ENCODE peak calls at places on chromosomes 5 and 9, in ten cellular contexts. One of them, this sample, is unnamed.

GRCh38 chr9:26264709-26265601 is 586.7 kb upstream of the TUSC1 start:
- DNase-seq in CD4-positive, alpha-beta T cell: no peak
- DNase-seq in caudate nucleus: no peak
- DNase-seq in mesendoderm: peak
- DNase-seq in hepatocyte: peak
- DNase-seq in PC-9: peak
- DNase-seq in heart right ventricle: no peak
- DNase-seq in SK-N-SH: no peak
- DNase-seq in SK-N-MC: no peak
- DNase-seq in lower lobe of right lung: no peak
- DNase-seq in this sample: no peak

GRCh38 chr5:31054436-31054835 is 139.1 kb upstream of the CDH6 start:
- DNase-seq in hepatocyte: peak
- DNase-seq in CD4-positive, alpha-beta T cell: no peak
- DNase-seq in SK-N-MC: no peak
- DNase-seq in PC-9: peak
- DNase-seq in SK-N-SH: no peak
- DNase-seq in heart right ventricle: no peak
- DNase-seq in caudate nucleus: no peak
- DNase-seq in lower lobe of right lung: no peak
- DNase-seq in mesendoderm: no peak
- DNase-seq in this sample: no peak

GRCh38 chr5:73564644-73565165 is 734 bp downstream of the ANKRA2 start:
- DNase-seq in PC-9: no peak
- DNase-seq in hepatocyte: no peak
- DNase-seq in SK-N-SH: peak
- DNase-seq in heart right ventricle: no peak
- DNase-seq in caudate nucleus: no peak
- DNase-seq in lower lobe of right lung: no peak
- DNase-seq in mesendoderm: peak
- DNase-seq in SK-N-MC: no peak
- DNase-seq in CD4-positive, alpha-beta T cell: no peak
- DNase-seq in this sample: no peak

GRCh38 chr5:146751781-146752401 is 126.7 kb downstream of the PPP2R2B start:
- DNase-seq in SK-N-SH: no peak
- DNase-seq in SK-N-MC: no peak
- DNase-seq in PC-9: no peak
- DNase-seq in heart right ventricle: no peak
- DNase-seq in hepatocyte: no peak
- DNase-seq in caudate nucleus: no peak
- DNase-seq in mesendoderm: no peak
- DNase-seq in lower lobe of right lung: no peak
- DNase-seq in CD4-positive, alpha-beta T cell: peak
- DNase-seq in this sample: no peak

GRCh38 chr5:115170128-115170923 is 618 bp upstream of the TRIM36 start:
- DNase-seq in SK-N-MC: no peak
- DNase-seq in lower lobe of right lung: peak
- DNase-seq in SK-N-SH: peak
- DNase-seq in hepatocyte: no peak
- DNase-seq in caudate nucleus: no peak
- DNase-seq in PC-9: no peak
- DNase-seq in heart right ventricle: no peak
- DNase-seq in CD4-positive, alpha-beta T cell: no peak
- DNase-seq in mesendoderm: no peak
- DNase-seq in this sample: no peak

GRCh38 chr9:36779582-36779981 is 206.9 kb downstream of the MELK start:
- DNase-seq in lower lobe of right lung: no peak
- DNase-seq in caudate nucleus: no peak
- DNase-seq in PC-9: no peak
- DNase-seq in CD4-positive, alpha-beta T cell: no peak
- DNase-seq in mesendoderm: no peak
- DNase-seq in heart right ventricle: no peak
- DNase-seq in SK-N-SH: no peak
- DNase-seq in SK-N-MC: no peak
- DNase-seq in hepatocyte: no peak
- DNase-seq in this sample: no peak

GRCh38 chr9:75111019-75111622 is 22.8 kb downstream of the OSTF1 start:
- DNase-seq in SK-N-MC: no peak
- DNase-seq in heart right ventricle: no peak
- DNase-seq in SK-N-SH: no peak
- DNase-seq in caudate nucleus: no peak
- DNase-seq in CD4-positive, alpha-beta T cell: no peak
- DNase-seq in hepatocyte: peak
- DNase-seq in mesendoderm: no peak
- DNase-seq in PC-9: peak
- DNase-seq in lower lobe of right lung: no peak
- DNase-seq in this sample: peak

GRCh38 chr9:114093761-114094505 is 5.2 kb downstream of the KIF12 start:
- DNase-seq in mesendoderm: no peak
- DNase-seq in PC-9: no peak
- DNase-seq in lower lobe of right lung: no peak
- DNase-seq in SK-N-MC: no peak
- DNase-seq in caudate nucleus: no peak
- DNase-seq in SK-N-SH: no peak
- DNase-seq in heart right ventricle: no peak
- DNase-seq in hepatocyte: no peak
- DNase-seq in CD4-positive, alpha-beta T cell: no peak
- DNase-seq in this sample: no peak

GRCh38 chr9:133855802-133856592 is 117.8 kb upstream of the SARDH start:
- DNase-seq in SK-N-SH: no peak
- DNase-seq in lower lobe of right lung: peak
- DNase-seq in CD4-positive, alpha-beta T cell: no peak
- DNase-seq in caudate nucleus: no peak
- DNase-seq in PC-9: peak
- DNase-seq in heart right ventricle: no peak
- DNase-seq in SK-N-MC: no peak
- DNase-seq in mesendoderm: no peak
- DNase-seq in hepatocyte: peak
- DNase-seq in this sample: no peak

DNA sequence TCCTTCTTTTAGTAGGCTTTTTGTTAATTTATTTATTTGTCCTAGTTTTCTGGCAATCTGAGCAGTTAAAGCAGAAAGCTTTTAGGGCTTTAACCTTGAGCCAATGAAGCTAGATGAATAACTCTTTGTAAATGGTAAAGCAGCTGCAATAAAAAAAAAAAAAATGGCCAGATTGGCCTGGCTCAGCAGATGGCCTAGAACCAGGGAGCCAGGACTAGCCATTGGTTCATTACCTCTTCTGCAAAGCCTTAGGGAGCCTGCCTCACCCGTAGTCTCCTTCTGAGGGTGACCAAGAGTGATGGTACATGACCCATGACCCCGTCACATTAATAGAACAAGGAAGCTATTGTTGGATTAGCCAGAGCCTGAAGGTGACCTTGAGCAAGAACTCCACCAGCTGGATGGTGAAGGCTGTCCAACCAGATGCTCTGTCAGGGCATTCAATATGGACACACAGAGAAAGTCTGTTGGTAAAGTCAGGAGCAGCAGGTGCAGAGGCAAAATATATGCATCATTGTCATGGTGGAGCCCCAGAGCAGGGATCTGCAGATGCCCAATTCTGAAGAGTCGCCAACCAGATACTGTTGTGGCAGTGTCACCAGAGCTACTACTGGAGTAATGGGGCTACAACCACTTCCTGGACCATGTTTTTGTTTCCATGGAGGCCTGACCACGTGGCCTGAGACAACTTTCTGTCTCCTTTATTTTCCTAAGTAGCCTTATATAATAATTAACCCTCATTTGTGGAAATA is 100.8 kb downstream of the MTX3 start:
- DNase-seq in hepatocyte: no peak
- DNase-seq in heart right ventricle: no peak
- DNase-seq in mesendoderm: no peak
- DNase-seq in PC-9: no peak
- DNase-seq in SK-N-MC: no peak
- DNase-seq in lower lobe of right lung: no peak
- DNase-seq in caudate nucleus: no peak
- DNase-seq in SK-N-SH: no peak
- DNase-seq in CD4-positive, alpha-beta T cell: no peak
- DNase-seq in this sample: no peak
- H3K27ac ChIP-seq in hepatocyte: no peak
- H3K27ac ChIP-seq in heart right ventricle: no peak
- H3K27ac ChIP-seq in mesendoderm: no peak
- H3K27ac ChIP-seq in PC-9: no peak
- H3K27ac ChIP-seq in SK-N-MC: no peak
- H3K27ac ChIP-seq in lower lobe of right lung: no peak
- H3K27ac ChIP-seq in caudate nucleus: peak
- H3K27ac ChIP-seq in SK-N-SH: no peak
- H3K27ac ChIP-seq in CD4-positive, alpha-beta T cell: no peak
- H3K27ac ChIP-seq in this sample: no peak

GRCh38 chr9:87792831-87793288 is 66.9 kb downstream of the CTSL start:
- DNase-seq in heart right ventricle: peak
- DNase-seq in PC-9: peak
- DNase-seq in SK-N-SH: no peak
- DNase-seq in lower lobe of right lung: peak
- DNase-seq in SK-N-MC: no peak
- DNase-seq in mesendoderm: peak
- DNase-seq in CD4-positive, alpha-beta T cell: no peak
- DNase-seq in hepatocyte: peak
- DNase-seq in caudate nucleus: no peak
- DNase-seq in this sample: peak

GRCh38 chr9:87798276-87798833 is 72.4 kb downstream of the CTSL start:
- DNase-seq in hepatocyte: peak
- DNase-seq in CD4-positive, alpha-beta T cell: no peak
- DNase-seq in caudate nucleus: no peak
- DNase-seq in lower lobe of right lung: no peak
- DNase-seq in SK-N-MC: no peak
- DNase-seq in mesendoderm: no peak
- DNase-seq in PC-9: peak
- DNase-seq in heart right ventricle: no peak
- DNase-seq in SK-N-SH: no peak
- DNase-seq in this sample: no peak

GRCh38 chr9:87796232-87796631 is 70.3 kb downstream of the CTSL start:
- DNase-seq in lower lobe of right lung: no peak
- DNase-seq in hepatocyte: no peak
- DNase-seq in SK-N-SH: no peak
- DNase-seq in SK-N-MC: no peak
- DNase-seq in PC-9: peak
- DNase-seq in mesendoderm: no peak
- DNase-seq in heart right ventricle: no peak
- DNase-seq in CD4-positive, alpha-beta T cell: no peak
- DNase-seq in caudate nucleus: no peak
- DNase-seq in this sample: no peak

GRCh38 chr9:87793292-87793691 is 67.4 kb downstream of the CTSL start:
- DNase-seq in lower lobe of right lung: no peak
- DNase-seq in PC-9: peak
- DNase-seq in mesendoderm: peak
- DNase-seq in heart right ventricle: no peak
- DNase-seq in SK-N-MC: no peak
- DNase-seq in SK-N-SH: no peak
- DNase-seq in hepatocyte: peak
- DNase-seq in CD4-positive, alpha-beta T cell: no peak
- DNase-seq in caudate nucleus: no peak
- DNase-seq in this sample: no peak

DNA sequence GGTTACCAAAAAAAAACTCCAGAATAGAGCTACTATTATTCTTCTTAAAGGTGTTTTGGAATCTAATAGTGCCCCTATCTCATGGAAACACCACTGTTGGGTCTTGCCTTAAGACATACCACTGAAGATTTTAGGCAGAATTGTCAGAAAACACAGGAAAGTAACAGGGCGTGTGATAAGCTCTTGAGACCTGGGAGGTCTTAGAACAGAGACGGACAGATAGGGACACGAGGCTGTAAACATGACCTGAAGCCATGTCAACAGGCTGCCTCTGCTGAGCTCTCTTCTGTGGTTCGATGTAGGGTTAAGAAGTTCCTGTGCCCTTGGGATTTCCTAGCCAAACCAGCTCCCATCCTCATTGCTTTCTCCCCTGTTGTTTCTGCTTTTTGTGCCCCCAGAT is 69.3 kb downstream of the CTSL start:
- DNase-seq in caudate nucleus: no peak
- DNase-seq in SK-N-SH: no peak
- DNase-seq in lower lobe of right lung: no peak
- DNase-seq in hepatocyte: no peak
- DNase-seq in CD4-positive, alpha-beta T cell: no peak
- DNase-seq in heart right ventricle: no peak
- DNase-seq in PC-9: no peak
- DNase-seq in SK-N-MC: no peak
- DNase-seq in mesendoderm: peak
- DNase-seq in this sample: no peak
- H3K27ac ChIP-seq in caudate nucleus: no peak
- H3K27ac ChIP-seq in SK-N-SH: no peak
- H3K27ac ChIP-seq in lower lobe of right lung: no peak
- H3K27ac ChIP-seq in hepatocyte: no peak
- H3K27ac ChIP-seq in CD4-positive, alpha-beta T cell: no peak
- H3K27ac ChIP-seq in heart right ventricle: no peak
- H3K27ac ChIP-seq in PC-9: peak
- H3K27ac ChIP-seq in SK-N-MC: no peak
- H3K27ac ChIP-seq in mesendoderm: no peak
- H3K27ac ChIP-seq in this sample: no peak

DNA sequence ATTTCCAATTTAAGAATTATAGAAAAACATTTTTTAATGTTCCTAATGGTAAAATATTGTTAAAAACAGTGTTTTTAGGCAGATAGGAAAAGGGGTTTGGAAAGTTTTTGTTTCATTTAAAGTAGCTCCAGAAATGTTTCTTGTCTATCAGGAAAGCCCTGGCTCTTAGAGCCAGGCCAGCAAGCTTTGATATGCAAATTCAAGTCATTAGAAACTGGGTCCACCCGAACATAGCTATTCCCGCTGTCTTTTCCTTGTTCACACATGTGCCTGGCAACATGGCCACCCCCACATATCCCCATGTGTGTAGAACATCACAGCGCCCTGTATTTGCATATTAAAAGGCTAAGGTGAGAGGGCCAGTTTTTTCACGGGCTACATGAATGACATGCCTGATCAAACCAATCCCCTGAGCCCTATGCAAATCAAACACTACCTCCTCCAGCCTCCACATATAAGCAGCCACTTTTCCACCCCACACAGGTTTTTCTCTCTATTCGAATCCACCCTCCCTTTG is 925.3 kb upstream of the CDH10 start:
- DNase-seq in lower lobe of right lung: no peak
- DNase-seq in hepatocyte: no peak
- DNase-seq in mesendoderm: peak
- DNase-seq in PC-9: no peak
- DNase-seq in caudate nucleus: no peak
- DNase-seq in SK-N-MC: no peak
- DNase-seq in SK-N-SH: no peak
- DNase-seq in CD4-positive, alpha-beta T cell: no peak
- DNase-seq in heart right ventricle: no peak
- DNase-seq in this sample: no peak
- H3K27ac ChIP-seq in lower lobe of right lung: no peak
- H3K27ac ChIP-seq in hepatocyte: no peak
- H3K27ac ChIP-seq in mesendoderm: no peak
- H3K27ac ChIP-seq in PC-9: no peak
- H3K27ac ChIP-seq in caudate nucleus: no peak
- H3K27ac ChIP-seq in SK-N-MC: no peak
- H3K27ac ChIP-seq in SK-N-SH: no peak
- H3K27ac ChIP-seq in CD4-positive, alpha-beta T cell: no peak
- H3K27ac ChIP-seq in heart right ventricle: no peak
- H3K27ac ChIP-seq in this sample: no peak

DNA sequence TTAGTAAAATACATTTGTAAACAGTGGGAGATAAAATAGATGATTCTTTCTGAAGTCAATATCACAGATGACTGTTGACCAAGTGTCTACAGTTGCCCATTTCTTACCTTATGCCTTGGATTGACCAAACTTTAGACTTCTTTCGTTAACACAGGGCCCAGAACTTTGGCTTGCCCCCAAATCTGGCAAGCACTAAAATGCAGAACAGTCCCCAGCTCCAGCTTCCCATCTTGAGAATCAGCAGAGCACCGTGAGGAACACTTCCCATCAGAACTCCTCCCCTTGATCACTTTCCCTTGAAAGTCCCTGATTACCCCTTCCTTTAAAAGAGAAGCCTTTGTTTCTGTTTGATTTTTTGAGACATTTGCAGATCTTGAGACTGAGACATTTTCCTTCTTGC is 1039.9 kb downstream of the TLE1 start:
- DNase-seq in SK-N-SH: no peak
- DNase-seq in heart right ventricle: no peak
- DNase-seq in hepatocyte: no peak
- DNase-seq in PC-9: no peak
- DNase-seq in SK-N-MC: no peak
- DNase-seq in mesendoderm: no peak
- DNase-seq in lower lobe of right lung: no peak
- DNase-seq in caudate nucleus: no peak
- DNase-seq in CD4-positive, alpha-beta T cell: no peak
- DNase-seq in this sample: no peak
- H3K27ac ChIP-seq in SK-N-SH: no peak
- H3K27ac ChIP-seq in heart right ventricle: peak
- H3K27ac ChIP-seq in hepatocyte: peak
- H3K27ac ChIP-seq in PC-9: no peak
- H3K27ac ChIP-seq in SK-N-MC: no peak
- H3K27ac ChIP-seq in mesendoderm: no peak
- H3K27ac ChIP-seq in lower lobe of right lung: no peak
- H3K27ac ChIP-seq in caudate nucleus: no peak
- H3K27ac ChIP-seq in CD4-positive, alpha-beta T cell: no peak
- H3K27ac ChIP-seq in this sample: no peak